ENCODE peak calls at places on chromosomes 3 and 15, in seven cellular contexts. One of them, this sample, is unnamed.

GRCh38 chr3:9951962-9952805 is at the start of gene PRRT3:
- DNase-seq in A549: no peak
- DNase-seq in ELR: peak; percentile 59
- DNase-seq in colonic mucosa: no peak
- DNase-seq in retina: peak; percentile 73
- DNase-seq in MCF 10A: peak; percentile 23
- DNase-seq in GF-D8: no peak
- DNase-seq in this sample: no peak

GRCh38 chr3:56054827-56055226 is 413.4 kb downstream of the ERC2 start:
- DNase-seq in A549: no peak
- DNase-seq in ELR: no peak
- DNase-seq in colonic mucosa: no peak
- DNase-seq in retina: no peak
- DNase-seq in MCF 10A: no peak
- DNase-seq in GF-D8: no peak
- DNase-seq in this sample: no peak

GRCh38 chr3:185200639-185201038 is 47.8 kb upstream of the C3orf70 start:
- DNase-seq in A549: no peak
- DNase-seq in ELR: peak; percentile 90
- DNase-seq in colonic mucosa: no peak
- DNase-seq in retina: no peak
- DNase-seq in MCF 10A: peak; percentile 76
- DNase-seq in GF-D8: no peak
- DNase-seq in this sample: peak; percentile 99

GRCh38 chr15:39592500-39592899 is 11.6 kb downstream of the THBS1 start:
- DNase-seq in A549: no peak
- DNase-seq in ELR: peak; percentile 61
- DNase-seq in colonic mucosa: no peak
- DNase-seq in retina: no peak
- DNase-seq in MCF 10A: no peak
- DNase-seq in GF-D8: no peak
- DNase-seq in this sample: peak; percentile 29

GRCh38 chr3:134003066-134003465 is 26.7 kb downstream of the SLCO2A1 start:
- DNase-seq in A549: no peak
- DNase-seq in ELR: no peak
- DNase-seq in colonic mucosa: no peak
- DNase-seq in retina: no peak
- DNase-seq in MCF 10A: no peak
- DNase-seq in GF-D8: no peak
- DNase-seq in this sample: peak; percentile 44

GRCh38 chr3:10648181-10648580 is 142.8 kb upstream of the ATP2B2 start:
- DNase-seq in A549: no peak
- DNase-seq in ELR: no peak
- DNase-seq in colonic mucosa: no peak
- DNase-seq in retina: no peak
- DNase-seq in MCF 10A: peak; percentile 63
- DNase-seq in GF-D8: no peak
- DNase-seq in this sample: peak; percentile 25

GRCh38 chr3:127458698-127459097 is 131.8 kb downstream of the TPRA1 start:
- DNase-seq in A549: no peak
- DNase-seq in ELR: no peak
- DNase-seq in colonic mucosa: no peak
- DNase-seq in retina: peak; percentile 85
- DNase-seq in MCF 10A: no peak
- DNase-seq in GF-D8: no peak
- DNase-seq in this sample: no peak

GRCh38 chr3:134742202-134742601 is 52.9 kb upstream of the EPHB1 start:
- DNase-seq in A549: no peak
- DNase-seq in ELR: no peak
- DNase-seq in colonic mucosa: no peak
- DNase-seq in retina: no peak
- DNase-seq in MCF 10A: no peak
- DNase-seq in GF-D8: no peak
- DNase-seq in this sample: no peak

GRCh38 chr3:56919137-56919796 is 117.5 kb upstream of the ARHGEF3 start:
- DNase-seq in A549: no peak
- DNase-seq in ELR: no peak
- DNase-seq in colonic mucosa: no peak
- DNase-seq in retina: no peak
- DNase-seq in MCF 10A: no peak
- DNase-seq in GF-D8: no peak
- DNase-seq in this sample: no peak

GRCh38 chr3:154151969-154152368 is 30.8 kb downstream of the ARHGEF26 start:
- DNase-seq in A549: no peak
- DNase-seq in ELR: peak; percentile 89
- DNase-seq in colonic mucosa: no peak
- DNase-seq in retina: no peak
- DNase-seq in MCF 10A: no peak
- DNase-seq in GF-D8: no peak
- DNase-seq in this sample: peak; percentile 73

GRCh38 chr3:38538773-38539353 is 42.7 kb downstream of the EXOG start:
- DNase-seq in A549: no peak
- DNase-seq in ELR: no peak
- DNase-seq in colonic mucosa: no peak
- DNase-seq in retina: no peak
- DNase-seq in MCF 10A: no peak
- DNase-seq in GF-D8: no peak
- DNase-seq in this sample: no peak

GRCh38 chr3:55097441-55097840 is 169.6 kb upstream of the LRTM1 start:
- DNase-seq in A549: no peak
- DNase-seq in ELR: no peak
- DNase-seq in colonic mucosa: no peak
- DNase-seq in retina: no peak
- DNase-seq in MCF 10A: no peak
- DNase-seq in GF-D8: no peak
- DNase-seq in this sample: no peak

GRCh38 chr3:135965129-135965505 is 411 bp upstream of the PPP2R3A start:
- DNase-seq in A549: no peak
- DNase-seq in ELR: no peak
- DNase-seq in colonic mucosa: no peak
- DNase-seq in retina: peak; percentile 85
- DNase-seq in MCF 10A: no peak
- DNase-seq in GF-D8: no peak
- DNase-seq in this sample: peak; percentile 19

GRCh38 chr3:140424211-140424610 is 253.7 kb upstream of the TRIM42 start:
- DNase-seq in A549: no peak
- DNase-seq in ELR: no peak
- DNase-seq in colonic mucosa: no peak
- DNase-seq in retina: no peak
- DNase-seq in MCF 10A: no peak
- DNase-seq in GF-D8: no peak
- DNase-seq in this sample: peak; percentile 47